ENCODE peak calls at places on chromosome 9, in seven cellular contexts. P is neural progenitor cell, L is IMR-90, Q is AG10803, C is PC-9, K is OCI-LY7, N is endothelial cell. W is an unnamed sample.

GRCh38 chr9:135885100-135885853 is 22.1 kb downstream of the CAMSAP1 start:
- DNase-seq in Q (peak), K (no peak), P (no peak), N (no peak), L (peak), C (no peak), W (peak)

GRCh38 chr9:29830815-29831214 is 2257.5 kb upstream of the C9orf72 start:
- DNase-seq in Q (no peak), C (no peak), N (peak), K (no peak), P (peak), L (no peak), W (no peak)

GRCh38 chr9:35180801-35181200 is 19.0 kb downstream of the UNC13B start:
- DNase-seq in K (no peak), C (no peak), L (no peak), P (no peak), Q (no peak), N (no peak), W (no peak)

GRCh38 chr9:93262537-93263310 is 78.8 kb downstream of the WNK2 start:
- DNase-seq in P (no peak), N (no peak), K (no peak), Q (no peak), C (no peak), L (no peak), W (peak)

GRCh38 chr9:138100711-138101349 is 223.2 kb downstream of the CACNA1B start:
- DNase-seq in C (no peak), N (peak), P (peak), K (peak), Q (no peak), L (no peak), W (peak)

GRCh38 chr9:86512929-86513328 is 158.7 kb upstream of the TUT7 start:
- DNase-seq in N (no peak), C (no peak), K (no peak), P (no peak), L (peak), Q (peak), W (no peak)

GRCh38 chr9:74499111-74499601 is 2.0 kb downstream of the RORB start:
- DNase-seq in L (no peak), P (peak), K (no peak), N (peak), C (no peak), Q (no peak), W (peak)

GRCh38 chr9:135040892-135041291 is 46.6 kb upstream of the OLFM1 start:
- DNase-seq in N (no peak), C (no peak), P (no peak), Q (no peak), K (no peak), L (no peak), W (no peak)

GRCh38 chr9:74431467-74431866 is 65.7 kb upstream of the RORB start:
- DNase-seq in C (no peak), Q (no peak), L (no peak), P (no peak), K (no peak), N (no peak), W (no peak)

GRCh38 chr9:97543568-97543967 is 42.1 kb downstream of the TMOD1 start:
- DNase-seq in K (no peak), C (peak), P (no peak), Q (no peak), L (no peak), N (no peak), W (no peak)

GRCh38 chr9:105449081-105449480 is 1.2 kb downstream of the FSD1L start:
- DNase-seq in K (no peak), N (no peak), L (peak), C (no peak), Q (no peak), P (no peak), W (no peak)

GRCh38 chr9:96858670-96859069 is 4.4 kb upstream of the ZNF782 start:
- DNase-seq in C (no peak), Q (no peak), K (no peak), N (no peak), P (no peak), L (no peak), W (no peak)

GRCh38 chr9:135079018-135079417 is 8.4 kb upstream of the OLFM1 start:
- DNase-seq in L (no peak), N (no peak), Q (no peak), K (no peak), C (no peak), P (no peak), W (no peak)

GRCh38 chr9:89494199-89494598 is 3.7 kb downstream of the SEMA4D start:
- DNase-seq in P (no peak), N (no peak), L (no peak), K (no peak), C (no peak), Q (no peak), W (no peak)

GRCh38 chr9:136105398-136106135 is 10.5 kb upstream of the NACC2 start:
- DNase-seq in P (no peak), Q (peak), L (peak), K (no peak), N (no peak), C (peak), W (no peak)

GRCh38 chr9:133429641-133430161 is 7.5 kb downstream of the ADAMTS13 start:
- DNase-seq in Q (no peak), C (no peak), L (peak), K (no peak), P (peak), N (peak), W (peak)

GRCh38 chr9:115116620-115117284 is 1.2 kb downstream of the TNC start:
- DNase-seq in L (no peak), P (no peak), Q (no peak), N (no peak), C (no peak), K (no peak), W (no peak)

GRCh38 chr9:127177682-127178265 is 55.3 kb upstream of the ANGPTL2 start:
- DNase-seq in N (no peak), P (no peak), K (no peak), C (no peak), L (no peak), Q (no peak), W (no peak)

GRCh38 chr9:107749787-107750444 is 260.3 kb upstream of the KLF4 start:
- DNase-seq in C (peak), K (no peak), Q (peak), P (peak), L (peak), N (no peak), W (no peak)

GRCh38 chr9:2838356-2838983 is 5.4 kb downstream of the PUM3 start:
- DNase-seq in N (no peak), L (peak), K (no peak), Q (peak), C (no peak), P (no peak), W (no peak)

GRCh38 chr9:111896942-111897830 is 572 bp downstream of the UGCG start:
- DNase-seq in C (no peak), N (peak), Q (peak), P (no peak), L (no peak), K (no peak), W (peak)

GRCh38 chr9:98378206-98379193 is 123.1 kb upstream of the TBC1D2 start:
- DNase-seq in K (no peak), P (no peak), C (no peak), N (no peak), L (peak), Q (peak), W (no peak)

GRCh38 chr9:114108016-114108833 is 9.1 kb upstream of the KIF12 start:
- DNase-seq in K (peak), C (no peak), Q (peak), N (peak), L (peak), P (peak), W (peak)

GRCh38 chr9:132144708-132145365 is 17.0 kb upstream of the NTNG2 start:
- DNase-seq in C (no peak), K (no peak), L (peak), N (no peak), Q (no peak), P (no peak), W (no peak)

DNA sequence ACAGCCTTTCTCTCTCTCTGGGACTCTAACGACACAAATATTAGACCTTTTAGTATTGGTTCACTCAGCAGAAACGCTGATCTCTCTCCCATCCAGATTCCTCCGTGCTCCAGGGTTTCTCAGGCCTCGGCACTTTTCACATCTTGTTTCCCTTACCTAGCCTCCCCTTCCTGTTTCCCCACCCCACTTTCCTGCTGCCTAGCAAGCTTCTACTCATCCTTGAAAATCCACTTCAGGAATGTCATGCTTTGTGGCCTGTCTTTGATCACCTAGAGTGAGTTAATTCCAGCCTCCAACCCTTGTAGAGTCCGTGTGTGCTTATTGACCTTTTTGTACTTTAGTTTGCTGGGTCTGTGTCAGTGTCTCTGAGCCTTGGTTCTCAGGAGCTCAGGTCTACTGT is 116.6 kb downstream of the AOPEP start:
- DNase-seq in C (no peak), N (peak), Q (no peak), K (no peak), L (no peak), P (peak), W (no peak)
- TF ChIP-seq CTCF in C (no peak), N (no peak), Q (no peak), K (no peak), L (no peak), P (no peak), W (no peak)

GRCh38 chr9:72807765-72808445 is 144.9 kb downstream of the ALDH1A1 start:
- DNase-seq in P (no peak), N (no peak), L (no peak), C (no peak), Q (no peak), K (peak), W (no peak)
- TF ChIP-seq CTCF in P (peak), N (no peak), L (peak), C (peak), Q (peak), K (peak), W (no peak)

DNA sequence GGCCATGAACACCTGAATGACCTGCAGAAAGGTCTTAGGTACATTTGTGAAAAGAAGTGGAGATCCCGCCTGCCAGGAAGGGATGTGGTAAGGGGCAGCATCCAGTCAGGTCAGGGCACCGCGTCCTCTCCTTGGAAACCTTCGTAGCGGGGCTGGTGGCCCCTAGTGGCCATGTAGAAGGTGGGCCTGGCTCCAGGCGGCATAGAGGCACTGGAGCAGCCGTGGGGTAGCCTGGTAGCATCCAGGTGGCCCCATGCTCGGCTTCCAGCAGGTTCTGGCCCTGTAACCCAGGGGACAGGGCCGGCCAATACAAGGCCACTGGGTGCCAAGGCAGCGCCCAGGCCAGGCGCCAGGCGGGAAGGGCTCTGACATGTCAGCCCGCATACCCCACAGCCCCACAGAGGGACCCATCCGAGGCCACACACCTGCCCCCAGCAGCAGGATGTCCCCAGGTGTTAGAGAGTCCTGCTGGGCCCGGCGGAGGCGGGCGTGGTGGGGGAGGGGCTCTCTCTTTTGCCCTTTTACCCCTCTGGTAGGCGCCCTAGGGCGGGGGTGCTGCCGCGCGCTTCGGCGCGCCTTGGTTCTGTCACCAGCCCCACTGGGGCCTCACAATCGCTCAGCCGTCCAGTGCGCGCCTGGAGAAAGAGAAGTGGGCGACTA is 58.3 kb upstream of the SPATA31E1 start:
- DNase-seq in L (no peak), P (no peak), K (no peak), N (no peak), Q (no peak), C (no peak), W (no peak)
- TF ChIP-seq CTCF in L (no peak), P (no peak), K (no peak), N (peak), Q (no peak), C (no peak), W (no peak)

GRCh38 chr9:129220771-129221170 is 42.7 kb upstream of the IER5L start:
- DNase-seq in P (no peak), K (no peak), Q (no peak), L (no peak), C (no peak), N (no peak), W (no peak)
- TF ChIP-seq CTCF in P (no peak), K (no peak), Q (no peak), L (no peak), C (no peak), N (no peak), W (no peak)

GRCh38 chr9:101508203-101508602 is 25.4 kb upstream of the RNF20 start:
- DNase-seq in Q (peak), K (no peak), N (no peak), P (no peak), L (peak), C (no peak), W (no peak)
- TF ChIP-seq CTCF in Q (no peak), K (no peak), N (no peak), P (no peak), L (no peak), C (no peak), W (no peak)

DNA sequence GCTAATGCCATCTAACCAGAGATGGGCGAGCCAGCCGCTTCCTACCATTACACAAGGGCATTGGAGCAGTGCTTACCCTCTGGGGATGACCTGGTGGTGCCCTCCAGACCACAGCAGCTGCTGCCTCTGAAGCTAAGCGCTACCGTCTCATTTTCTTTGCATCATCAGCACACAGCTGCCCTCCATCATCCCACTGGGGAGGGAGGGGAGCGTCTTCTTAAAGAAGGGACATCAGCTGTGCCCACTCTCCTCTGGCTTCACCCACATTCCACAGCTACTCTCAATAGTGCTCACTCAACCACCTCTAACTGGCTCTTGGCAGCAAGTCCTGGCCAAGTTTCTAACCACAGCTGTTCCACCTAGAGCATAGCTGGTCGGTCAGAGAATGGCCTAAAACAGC is 503.4 kb downstream of the NFIB start:
- DNase-seq in P (no peak), K (no peak), Q (no peak), N (no peak), L (no peak), C (no peak), W (no peak)
- TF ChIP-seq CTCF in P (no peak), K (no peak), Q (no peak), N (no peak), L (no peak), C (no peak), W (no peak)

GRCh38 chr9:33785914-33786313 is 9.4 kb upstream of the PRSS3 start:
- DNase-seq in P (peak), L (peak), K (peak), Q (peak), C (no peak), N (no peak), W (no peak)
- TF ChIP-seq CTCF in P (peak), L (peak), K (peak), Q (peak), C (no peak), N (peak), W (no peak)